ENCODE peak calls at places on chromosomes 2 and 18, in nine cellular contexts. H, D, E, C, B, P, J, L and K are unnamed samples.

GRCh38 chr2:158464426-158465281 is 7.9 kb downstream of the PKP4 start:
- DNase-seq in H (peak; percentile 22), D (no peak), E (no peak), C (no peak), B (peak; percentile 29), P (no peak), J (no peak), L (peak; percentile 21), K (peak; percentile 29)

GRCh38 chr2:207937253-207937652 is 88.1 kb downstream of the PLEKHM3 start:
- DNase-seq in H (no peak), D (no peak), E (no peak), C (no peak), B (no peak), P (no peak), J (no peak), L (no peak), K (no peak)

GRCh38 chr18:4821801-4822200 is 366.7 kb upstream of the DLGAP1 start:
- DNase-seq in H (no peak), D (no peak), E (no peak), C (no peak), B (no peak), P (no peak), J (no peak), L (no peak), K (no peak)

GRCh38 chr18:79950440-79951341 is 762 bp downstream of the SLC66A2 start:
- DNase-seq in H (peak; percentile 9), D (no peak), E (no peak), C (no peak), B (peak; percentile 25), P (no peak), J (peak; percentile 37), L (no peak), K (peak; percentile 72)

GRCh38 chr2:203209538-203209937 is 29.3 kb upstream of the CYP20A1 start:
- DNase-seq in H (no peak), D (no peak), E (no peak), C (no peak), B (peak; percentile 32), P (no peak), J (no peak), L (no peak), K (no peak)

GRCh38 chr2:24617431-24617830 is 126.4 kb downstream of the NCOA1 start:
- DNase-seq in H (no peak), D (no peak), E (no peak), C (no peak), B (no peak), P (no peak), J (no peak), L (no peak), K (no peak)

GRCh38 chr2:233476651-233477547 is 89.7 kb downstream of the USP40 start:
- DNase-seq in H (no peak), D (no peak), E (no peak), C (no peak), B (no peak), P (no peak), J (no peak), L (no peak), K (no peak)

GRCh38 chr2:147297820-147298219 is 547.0 kb upstream of the ACVR2A start:
- DNase-seq in H (no peak), D (no peak), E (peak; percentile 45), C (no peak), B (no peak), P (no peak), J (no peak), L (peak; percentile 64), K (no peak)

GRCh38 chr2:1556776-1557466 is 143.7 kb downstream of the TPO start:
- DNase-seq in H (no peak), D (peak; percentile 68), E (no peak), C (no peak), B (peak; percentile 93), P (no peak), J (no peak), L (no peak), K (no peak)

GRCh38 chr2:209773377-209773776 is 1.7 kb downstream of the UNC80 start:
- DNase-seq in H (peak; percentile 58), D (no peak), E (no peak), C (no peak), B (no peak), P (no peak), J (no peak), L (no peak), K (peak; percentile 10)

GRCh38 chr2:131475831-131476230 is at the start of gene TUBA3D:
- DNase-seq in H (no peak), D (no peak), E (no peak), C (no peak), B (no peak), P (no peak), J (no peak), L (no peak), K (peak; percentile 38)